ENCODE peak calls at places on chromosome 19, in seven cellular contexts. L is nephron progenitor cell; V is SK-N-DZ; U is Right ventricle myocardium superior; H is iPS DF 19.7; D is CD8-positive, alpha-beta T cell; T is fibroblast of lung. K is an unnamed sample.
A peak's percentile ranks its signal among the peaks of the same experiment; 100 is the strongest.

GRCh38 chr19:18160792-18161690 is 8.1 kb downstream of the PIK3R2 start:
- DNase-seq in D (peak; percentile 69), V (peak; percentile 32), H (no peak), T (peak; percentile 26), U (peak; percentile 87), L (peak; percentile 86), K (peak; percentile 81)

GRCh38 chr19:19296953-19297689 is 23.2 kb downstream of the SUGP1 start:
- DNase-seq in D (no peak), L (no peak), T (no peak), V (no peak), H (no peak), U (no peak), K (no peak)

GRCh38 chr19:10416380-10417257 is 3.7 kb upstream of the PDE4A start:
- DNase-seq in U (peak; percentile 88), T (peak; percentile 75), V (peak; percentile 86), D (peak; percentile 98), L (peak; percentile 94), H (no peak), K (peak; percentile 99)

GRCh38 chr19:43826787-43827754 is at the start of gene ZNF283:
- DNase-seq in T (peak; percentile 90), L (peak; percentile 88), D (peak; percentile 76), H (peak; percentile 88), U (peak; percentile 94), V (peak; percentile 92), K (peak; percentile 71)

GRCh38 chr19:53519431-53519830 is 18.5 kb upstream of the ZNF331 start:
- DNase-seq in T (no peak), L (no peak), U (peak; percentile 45), V (no peak), H (no peak), D (no peak), K (no peak)

GRCh38 chr19:5031231-5032100 is 62.6 kb downstream of the KDM4B start:
- DNase-seq in V (peak; percentile 83), U (peak; percentile 90), L (peak; percentile 95), D (peak; percentile 72), T (peak; percentile 56), H (peak; percentile 50), K (peak; percentile 77)

GRCh38 chr19:4061178-4061682 is 5.5 kb downstream of the ZBTB7A start:
- DNase-seq in T (no peak), D (peak; percentile 58), U (peak; percentile 91), V (no peak), H (no peak), L (no peak), K (no peak)

GRCh38 chr19:56765107-56765506 is 75.4 kb downstream of the PEG3 start:
- DNase-seq in V (peak; percentile 75), T (no peak), L (no peak), U (peak; percentile 82), H (no peak), D (no peak), K (no peak)

GRCh38 chr19:35911790-35912189 is 3.7 kb upstream of the TYROBP start:
- DNase-seq in D (no peak), T (peak; percentile 38), L (no peak), H (no peak), U (no peak), V (no peak), K (no peak)

GRCh38 chr19:7494416-7495098 is 5.7 kb upstream of the PEX11G start:
- DNase-seq in D (no peak), L (peak; percentile 31), H (no peak), V (peak; percentile 72), U (peak; percentile 68), T (peak; percentile 31), K (no peak)

GRCh38 chr19:17716309-17716929 is 2.9 kb upstream of the MAP1S start:
- DNase-seq in D (no peak), U (no peak), T (no peak), V (no peak), L (no peak), H (no peak), K (no peak)

GRCh38 chr19:18420931-18421330 is 1.7 kb downstream of the SSBP4 start:
- DNase-seq in T (no peak), D (no peak), U (no peak), V (no peak), L (no peak), H (no peak), K (no peak)

GRCh38 chr19:55678121-55678671 is 3.2 kb downstream of the EPN1 start:
- DNase-seq in U (peak; percentile 65), D (no peak), L (no peak), H (no peak), T (no peak), V (no peak), K (no peak)

GRCh38 chr19:5891938-5892771 is 11.4 kb downstream of the NDUFA11 start:
- DNase-seq in T (peak; percentile 39), V (no peak), D (no peak), L (peak; percentile 81), U (peak; percentile 65), H (no peak), K (no peak)

GRCh38 chr19:44649578-44650145 is 6.0 kb downstream of the PVR start:
- DNase-seq in V (no peak), U (no peak), D (no peak), L (no peak), H (no peak), T (no peak), K (no peak)

GRCh38 chr19:4120531-4120930 is 3.4 kb downstream of the MAP2K2 start:
- DNase-seq in L (no peak), D (no peak), T (peak; percentile 70), V (no peak), U (no peak), H (no peak), K (no peak)

GRCh38 chr19:44782729-44783128 is 5.0 kb downstream of the CBLC start:
- DNase-seq in D (no peak), V (no peak), L (no peak), H (no peak), T (no peak), U (no peak), K (no peak)

GRCh38 chr19:1315470-1316166 is 29.9 kb downstream of the EFNA2 start:
- DNase-seq in H (no peak), U (peak; percentile 63), V (peak; percentile 56), D (peak; percentile 37), T (peak; percentile 50), L (peak; percentile 70), K (no peak)

GRCh38 chr19:40356681-40357595 is 8.4 kb downstream of the PLD3 start:
- DNase-seq in T (no peak), U (no peak), L (no peak), D (no peak), V (no peak), H (no peak), K (no peak)

GRCh38 chr19:17292301-17293074 is 10.7 kb downstream of the ABHD8 start:
- DNase-seq in U (peak; percentile 86), D (peak; percentile 81), T (peak; percentile 79), H (peak; percentile 82), L (peak; percentile 92), V (peak; percentile 85), K (peak; percentile 77)

GRCh38 chr19:5895890-5896289 is 7.7 kb downstream of the NDUFA11 start:
- DNase-seq in D (no peak), T (no peak), U (no peak), V (no peak), H (no peak), L (no peak), K (no peak)

GRCh38 chr19:38551450-38551813 is 66.3 kb downstream of the MAP4K1 start:
- DNase-seq in T (no peak), L (no peak), U (no peak), V (no peak), H (no peak), D (peak; percentile 36), K (no peak)

GRCh38 chr19:28358604-28359003 is 854.3 kb downstream of the UQCRFS1 start:
- DNase-seq in T (peak; percentile 36), U (no peak), H (no peak), L (no peak), D (no peak), V (no peak), K (no peak)

GRCh38 chr19:47433121-47433520 is 13.8 kb upstream of the MEIS3 start:
- DNase-seq in H (no peak), L (no peak), V (no peak), T (no peak), U (no peak), D (no peak), K (no peak)

GRCh38 chr19:12778905-12779161 is 3.5 kb upstream of the HOOK2 start:
- DNase-seq in D (no peak), V (no peak), T (no peak), H (no peak), L (no peak), U (no peak), K (no peak)

GRCh38 chr19:21698215-21698614 is 69.2 kb downstream of the ZNF100 start:
- DNase-seq in T (peak; percentile 3), V (peak; percentile 29), D (no peak), U (no peak), L (no peak), H (no peak), K (no peak)

GRCh38 chr19:45496349-45496953 is 396 bp downstream of the RTN2 start:
- DNase-seq in H (no peak), V (peak; percentile 50), U (peak; percentile 70), D (peak; percentile 37), T (no peak), L (peak; percentile 89), K (no peak)

GRCh38 chr19:5624741-5625140 is 1.9 kb downstream of the SAFB start:
- DNase-seq in T (no peak), U (no peak), V (no peak), H (no peak), D (no peak), L (no peak), K (no peak)

GRCh38 chr19:2294377-2295335 is 12.7 kb upstream of the PEAK3 start:
- DNase-seq in T (peak; percentile 59), L (no peak), D (no peak), U (peak; percentile 55), H (no peak), V (peak; percentile 96), K (no peak)